ENCODE peak calls at places on chromosomes 5 and 9, in nine cellular contexts. One of them, this sample, is unnamed.

GRCh38 chr9:374726-375125 is 160.1 kb downstream of the DOCK8 start:
- DNase-seq in activated T-cell treated with anti-CD3 and anti-CD28 coated beads for 24 hours: no peak
- DNase-seq in trophoblast cell: no peak
- DNase-seq in stimulated activated CD4-positive, alpha-beta T cell treated with anti-CD3 and anti-CD28 coated beads, Interleukin-4, amount 100 ng/mL, for 48 hours: no peak
- DNase-seq in NCI-H82: peak; percentile 44
- DNase-seq in GM13976: no peak
- DNase-seq in sciatic nerve: no peak
- DNase-seq in RWPE1: no peak
- DNase-seq in ELR: no peak
- DNase-seq in this sample: no peak

GRCh38 chr9:37197158-37198033 is 77.0 kb downstream of the ZCCHC7 start:
- DNase-seq in activated T-cell treated with anti-CD3 and anti-CD28 coated beads for 24 hours: no peak
- DNase-seq in trophoblast cell: no peak
- DNase-seq in stimulated activated CD4-positive, alpha-beta T cell treated with anti-CD3 and anti-CD28 coated beads, Interleukin-4, amount 100 ng/mL, for 48 hours: no peak
- DNase-seq in NCI-H82: peak; percentile 94
- DNase-seq in GM13976: peak; percentile 40
- DNase-seq in sciatic nerve: no peak
- DNase-seq in RWPE1: peak; percentile 26
- DNase-seq in ELR: peak; percentile 85
- DNase-seq in this sample: no peak

GRCh38 chr9:101128623-101129022 is 100.1 kb downstream of the PLPPR1 start:
- DNase-seq in activated T-cell treated with anti-CD3 and anti-CD28 coated beads for 24 hours: no peak
- DNase-seq in trophoblast cell: no peak
- DNase-seq in stimulated activated CD4-positive, alpha-beta T cell treated with anti-CD3 and anti-CD28 coated beads, Interleukin-4, amount 100 ng/mL, for 48 hours: no peak
- DNase-seq in NCI-H82: no peak
- DNase-seq in GM13976: no peak
- DNase-seq in sciatic nerve: no peak
- DNase-seq in RWPE1: no peak
- DNase-seq in ELR: no peak
- DNase-seq in this sample: no peak

GRCh38 chr5:1666812-1667588 is 132.6 kb downstream of the MRPL36 start:
- DNase-seq in activated T-cell treated with anti-CD3 and anti-CD28 coated beads for 24 hours: no peak
- DNase-seq in trophoblast cell: no peak
- DNase-seq in stimulated activated CD4-positive, alpha-beta T cell treated with anti-CD3 and anti-CD28 coated beads, Interleukin-4, amount 100 ng/mL, for 48 hours: no peak
- DNase-seq in NCI-H82: peak; percentile 45
- DNase-seq in GM13976: peak; percentile 82
- DNase-seq in sciatic nerve: no peak
- DNase-seq in RWPE1: peak; percentile 55
- DNase-seq in ELR: no peak
- DNase-seq in this sample: no peak

GRCh38 chr5:173750538-173751265 is 134.3 kb upstream of the BOD1 start:
- DNase-seq in activated T-cell treated with anti-CD3 and anti-CD28 coated beads for 24 hours: no peak
- DNase-seq in trophoblast cell: no peak
- DNase-seq in stimulated activated CD4-positive, alpha-beta T cell treated with anti-CD3 and anti-CD28 coated beads, Interleukin-4, amount 100 ng/mL, for 48 hours: no peak
- DNase-seq in NCI-H82: no peak
- DNase-seq in GM13976: peak; percentile 48
- DNase-seq in sciatic nerve: no peak
- DNase-seq in RWPE1: no peak
- DNase-seq in ELR: no peak
- DNase-seq in this sample: no peak

GRCh38 chr5:125176005-125176390 is 429.6 kb upstream of the ZNF608 start:
- DNase-seq in activated T-cell treated with anti-CD3 and anti-CD28 coated beads for 24 hours: no peak
- DNase-seq in trophoblast cell: no peak
- DNase-seq in stimulated activated CD4-positive, alpha-beta T cell treated with anti-CD3 and anti-CD28 coated beads, Interleukin-4, amount 100 ng/mL, for 48 hours: no peak
- DNase-seq in NCI-H82: no peak
- DNase-seq in GM13976: no peak
- DNase-seq in sciatic nerve: no peak
- DNase-seq in RWPE1: peak; percentile 5
- DNase-seq in ELR: no peak
- DNase-seq in this sample: no peak

GRCh38 chr9:99433555-99433954 is 211.5 kb downstream of the SEC61B start:
- DNase-seq in activated T-cell treated with anti-CD3 and anti-CD28 coated beads for 24 hours: peak; percentile 39
- DNase-seq in trophoblast cell: peak; percentile 72
- DNase-seq in stimulated activated CD4-positive, alpha-beta T cell treated with anti-CD3 and anti-CD28 coated beads, Interleukin-4, amount 100 ng/mL, for 48 hours: peak; percentile 18
- DNase-seq in NCI-H82: no peak
- DNase-seq in GM13976: peak; percentile 62
- DNase-seq in sciatic nerve: no peak
- DNase-seq in RWPE1: peak; percentile 95
- DNase-seq in ELR: peak; percentile 96
- DNase-seq in this sample: peak; percentile 3

GRCh38 chr5:146873186-146873917 is 5.2 kb downstream of the PPP2R2B start:
- DNase-seq in activated T-cell treated with anti-CD3 and anti-CD28 coated beads for 24 hours: no peak
- DNase-seq in trophoblast cell: no peak
- DNase-seq in stimulated activated CD4-positive, alpha-beta T cell treated with anti-CD3 and anti-CD28 coated beads, Interleukin-4, amount 100 ng/mL, for 48 hours: no peak
- DNase-seq in NCI-H82: no peak
- DNase-seq in GM13976: no peak
- DNase-seq in sciatic nerve: no peak
- DNase-seq in RWPE1: no peak
- DNase-seq in ELR: no peak
- DNase-seq in this sample: no peak

GRCh38 chr9:127554966-127555829 is 56.9 kb upstream of the STXBP1 start:
- DNase-seq in activated T-cell treated with anti-CD3 and anti-CD28 coated beads for 24 hours: no peak
- DNase-seq in trophoblast cell: no peak
- DNase-seq in stimulated activated CD4-positive, alpha-beta T cell treated with anti-CD3 and anti-CD28 coated beads, Interleukin-4, amount 100 ng/mL, for 48 hours: no peak
- DNase-seq in NCI-H82: no peak
- DNase-seq in GM13976: no peak
- DNase-seq in sciatic nerve: no peak
- DNase-seq in RWPE1: no peak
- DNase-seq in ELR: no peak
- DNase-seq in this sample: no peak

GRCh38 chr5:42840279-42840678 is 28.6 kb upstream of the SELENOP start:
- DNase-seq in activated T-cell treated with anti-CD3 and anti-CD28 coated beads for 24 hours: no peak
- DNase-seq in trophoblast cell: no peak
- DNase-seq in stimulated activated CD4-positive, alpha-beta T cell treated with anti-CD3 and anti-CD28 coated beads, Interleukin-4, amount 100 ng/mL, for 48 hours: no peak
- DNase-seq in NCI-H82: no peak
- DNase-seq in GM13976: no peak
- DNase-seq in sciatic nerve: peak; percentile 80
- DNase-seq in RWPE1: no peak
- DNase-seq in ELR: no peak
- DNase-seq in this sample: no peak

GRCh38 chr5:5018560-5018935 is 121.6 kb upstream of the ADAMTS16 start:
- DNase-seq in activated T-cell treated with anti-CD3 and anti-CD28 coated beads for 24 hours: no peak
- DNase-seq in trophoblast cell: no peak
- DNase-seq in stimulated activated CD4-positive, alpha-beta T cell treated with anti-CD3 and anti-CD28 coated beads, Interleukin-4, amount 100 ng/mL, for 48 hours: no peak
- DNase-seq in NCI-H82: no peak
- DNase-seq in GM13976: no peak
- DNase-seq in sciatic nerve: no peak
- DNase-seq in RWPE1: no peak
- DNase-seq in ELR: peak; percentile 46
- DNase-seq in this sample: no peak

GRCh38 chr9:76177924-76178323 is 216.3 kb downstream of the RFK start:
- DNase-seq in activated T-cell treated with anti-CD3 and anti-CD28 coated beads for 24 hours: no peak
- DNase-seq in trophoblast cell: no peak
- DNase-seq in stimulated activated CD4-positive, alpha-beta T cell treated with anti-CD3 and anti-CD28 coated beads, Interleukin-4, amount 100 ng/mL, for 48 hours: no peak
- DNase-seq in NCI-H82: peak; percentile 95
- DNase-seq in GM13976: no peak
- DNase-seq in sciatic nerve: no peak
- DNase-seq in RWPE1: no peak
- DNase-seq in ELR: no peak
- DNase-seq in this sample: no peak

GRCh38 chr5:172712610-172713009 is 58.4 kb downstream of the DUSP1 start:
- DNase-seq in activated T-cell treated with anti-CD3 and anti-CD28 coated beads for 24 hours: no peak
- DNase-seq in trophoblast cell: no peak
- DNase-seq in stimulated activated CD4-positive, alpha-beta T cell treated with anti-CD3 and anti-CD28 coated beads, Interleukin-4, amount 100 ng/mL, for 48 hours: no peak
- DNase-seq in NCI-H82: no peak
- DNase-seq in GM13976: no peak
- DNase-seq in sciatic nerve: no peak
- DNase-seq in RWPE1: no peak
- DNase-seq in ELR: no peak
- DNase-seq in this sample: no peak

GRCh38 chr5:94469889-94470288 is 148.5 kb downstream of the KIAA0825 start:
- DNase-seq in activated T-cell treated with anti-CD3 and anti-CD28 coated beads for 24 hours: no peak
- DNase-seq in trophoblast cell: no peak
- DNase-seq in stimulated activated CD4-positive, alpha-beta T cell treated with anti-CD3 and anti-CD28 coated beads, Interleukin-4, amount 100 ng/mL, for 48 hours: no peak
- DNase-seq in NCI-H82: no peak
- DNase-seq in GM13976: no peak
- DNase-seq in sciatic nerve: no peak
- DNase-seq in RWPE1: no peak
- DNase-seq in ELR: peak; percentile 2
- DNase-seq in this sample: no peak

GRCh38 chr5:52767217-52767743 is 20.4 kb upstream of the ITGA1 start:
- DNase-seq in activated T-cell treated with anti-CD3 and anti-CD28 coated beads for 24 hours: no peak
- DNase-seq in trophoblast cell: no peak
- DNase-seq in stimulated activated CD4-positive, alpha-beta T cell treated with anti-CD3 and anti-CD28 coated beads, Interleukin-4, amount 100 ng/mL, for 48 hours: no peak
- DNase-seq in NCI-H82: no peak
- DNase-seq in GM13976: no peak
- DNase-seq in sciatic nerve: no peak
- DNase-seq in RWPE1: no peak
- DNase-seq in ELR: no peak
- DNase-seq in this sample: no peak

GRCh38 chr5:159096555-159097460 is 2.9 kb downstream of the EBF1 start:
- DNase-seq in activated T-cell treated with anti-CD3 and anti-CD28 coated beads for 24 hours: no peak
- DNase-seq in trophoblast cell: no peak
- DNase-seq in stimulated activated CD4-positive, alpha-beta T cell treated with anti-CD3 and anti-CD28 coated beads, Interleukin-4, amount 100 ng/mL, for 48 hours: no peak
- DNase-seq in NCI-H82: peak; percentile 32
- DNase-seq in GM13976: peak; percentile 40
- DNase-seq in sciatic nerve: no peak
- DNase-seq in RWPE1: no peak
- DNase-seq in ELR: no peak
- DNase-seq in this sample: no peak

GRCh38 chr9:127916665-127917581 is at the start of gene ST6GALNAC4:
- DNase-seq in activated T-cell treated with anti-CD3 and anti-CD28 coated beads for 24 hours: peak; percentile 94
- DNase-seq in trophoblast cell: peak; percentile 88
- DNase-seq in stimulated activated CD4-positive, alpha-beta T cell treated with anti-CD3 and anti-CD28 coated beads, Interleukin-4, amount 100 ng/mL, for 48 hours: peak; percentile 95
- DNase-seq in NCI-H82: peak; percentile 91
- DNase-seq in GM13976: peak; percentile 100
- DNase-seq in sciatic nerve: peak; percentile 96
- DNase-seq in RWPE1: peak; percentile 98
- DNase-seq in ELR: peak; percentile 90
- DNase-seq in this sample: peak; percentile 94

GRCh38 chr5:173972844-173973613 is 15.9 kb upstream of the C5orf47 start:
- DNase-seq in activated T-cell treated with anti-CD3 and anti-CD28 coated beads for 24 hours: peak; percentile 69
- DNase-seq in trophoblast cell: peak; percentile 58
- DNase-seq in stimulated activated CD4-positive, alpha-beta T cell treated with anti-CD3 and anti-CD28 coated beads, Interleukin-4, amount 100 ng/mL, for 48 hours: peak; percentile 65
- DNase-seq in NCI-H82: peak; percentile 87
- DNase-seq in GM13976: peak; percentile 89
- DNase-seq in sciatic nerve: peak; percentile 92
- DNase-seq in RWPE1: peak; percentile 90
- DNase-seq in ELR: peak; percentile 83
- DNase-seq in this sample: peak; percentile 70

GRCh38 chr9:93453047-93453914 is at the start of gene FAM120AOS:
- DNase-seq in activated T-cell treated with anti-CD3 and anti-CD28 coated beads for 24 hours: peak; percentile 82
- DNase-seq in trophoblast cell: peak; percentile 91
- DNase-seq in stimulated activated CD4-positive, alpha-beta T cell treated with anti-CD3 and anti-CD28 coated beads, Interleukin-4, amount 100 ng/mL, for 48 hours: peak; percentile 85
- DNase-seq in NCI-H82: peak; percentile 95
- DNase-seq in GM13976: peak; percentile 83
- DNase-seq in sciatic nerve: peak; percentile 91
- DNase-seq in RWPE1: peak; percentile 98
- DNase-seq in ELR: peak; percentile 95
- DNase-seq in this sample: peak; percentile 79

GRCh38 chr5:153153086-153153485 is 337.4 kb upstream of the GRIA1 start:
- DNase-seq in activated T-cell treated with anti-CD3 and anti-CD28 coated beads for 24 hours: no peak
- DNase-seq in trophoblast cell: no peak
- DNase-seq in stimulated activated CD4-positive, alpha-beta T cell treated with anti-CD3 and anti-CD28 coated beads, Interleukin-4, amount 100 ng/mL, for 48 hours: no peak
- DNase-seq in NCI-H82: no peak
- DNase-seq in GM13976: no peak
- DNase-seq in sciatic nerve: no peak
- DNase-seq in RWPE1: no peak
- DNase-seq in ELR: peak; percentile 55
- DNase-seq in this sample: no peak

GRCh38 chr5:150319484-150319790 is 16.7 kb upstream of the ARSI start:
- DNase-seq in activated T-cell treated with anti-CD3 and anti-CD28 coated beads for 24 hours: no peak
- DNase-seq in trophoblast cell: no peak
- DNase-seq in stimulated activated CD4-positive, alpha-beta T cell treated with anti-CD3 and anti-CD28 coated beads, Interleukin-4, amount 100 ng/mL, for 48 hours: no peak
- DNase-seq in NCI-H82: no peak
- DNase-seq in GM13976: no peak
- DNase-seq in sciatic nerve: no peak
- DNase-seq in RWPE1: no peak
- DNase-seq in ELR: no peak
- DNase-seq in this sample: no peak

GRCh38 chr9:97889941-97890557 is 32.3 kb downstream of the TRMO start:
- DNase-seq in activated T-cell treated with anti-CD3 and anti-CD28 coated beads for 24 hours: peak; percentile 40
- DNase-seq in trophoblast cell: peak; percentile 16
- DNase-seq in stimulated activated CD4-positive, alpha-beta T cell treated with anti-CD3 and anti-CD28 coated beads, Interleukin-4, amount 100 ng/mL, for 48 hours: peak; percentile 51
- DNase-seq in NCI-H82: peak; percentile 43
- DNase-seq in GM13976: peak; percentile 68
- DNase-seq in sciatic nerve: no peak
- DNase-seq in RWPE1: peak; percentile 47
- DNase-seq in ELR: peak; percentile 46
- DNase-seq in this sample: peak; percentile 46

GRCh38 chr9:89999534-90000370 is 394.9 kb downstream of the GADD45G start:
- DNase-seq in activated T-cell treated with anti-CD3 and anti-CD28 coated beads for 24 hours: peak; percentile 25
- DNase-seq in trophoblast cell: no peak
- DNase-seq in stimulated activated CD4-positive, alpha-beta T cell treated with anti-CD3 and anti-CD28 coated beads, Interleukin-4, amount 100 ng/mL, for 48 hours: peak; percentile 49
- DNase-seq in NCI-H82: peak; percentile 86
- DNase-seq in GM13976: peak; percentile 80
- DNase-seq in sciatic nerve: peak; percentile 69
- DNase-seq in RWPE1: no peak
- DNase-seq in ELR: no peak
- DNase-seq in this sample: peak; percentile 14